ENCODE peak calls at places on chromosomes 11 and 22, in seven cellular contexts. B is PC-9, K is WERI-Rb-1, I is fibroblast of mammary gland, M is GM19239, N is KG1, H is iPS DF 19.7. V is an unnamed sample.

GRCh38 chr11:106468091-106468490 is 390.6 kb downstream of the AASDHPPT start:
- DNase-seq in B (no peak), K (no peak), I (peak), M (no peak), N (no peak), H (no peak), V (no peak)

GRCh38 chr11:5204787-5205186 is 4.3 kb upstream of the OR51V1 start:
- DNase-seq in B (peak), K (peak), I (peak), M (peak), N (no peak), H (peak), V (peak)

GRCh38 chr11:118618991-118619375 is 11.6 kb downstream of the PHLDB1 start:
- DNase-seq in B (no peak), K (no peak), I (peak), M (no peak), N (no peak), H (no peak), V (no peak)

GRCh38 chr22:46933526-46933925 is 171.1 kb downstream of the TBC1D22A start:
- DNase-seq in B (no peak), K (no peak), I (no peak), M (no peak), N (no peak), H (no peak), V (no peak)

GRCh38 chr11:18731949-18732821 is 6.2 kb upstream of the IGSF22 start:
- DNase-seq in B (peak), K (peak), I (peak), M (peak), N (peak), H (no peak), V (peak)

GRCh38 chr22:22930222-22930497 is 42.5 kb downstream of the IGLL5 start:
- DNase-seq in B (no peak), K (no peak), I (no peak), M (no peak), N (no peak), H (no peak), V (no peak)

GRCh38 chr11:61309739-61310138 is 14.6 kb upstream of the VWCE start:
- DNase-seq in B (no peak), K (no peak), I (no peak), M (no peak), N (no peak), H (no peak), V (no peak)

GRCh38 chr11:22234743-22235142 is 41.9 kb downstream of the ANO5 start:
- DNase-seq in B (no peak), K (no peak), I (no peak), M (no peak), N (no peak), H (peak), V (no peak)

GRCh38 chr11:11057472-11057854 is 199.6 kb upstream of the ZBED5 start:
- DNase-seq in B (no peak), K (no peak), I (no peak), M (no peak), N (no peak), H (no peak), V (no peak)

GRCh38 chr22:20600137-20600673 is 92.8 kb downstream of the MED15 start:
- DNase-seq in B (no peak), K (no peak), I (no peak), M (no peak), N (no peak), H (no peak), V (no peak)

GRCh38 chr11:18710545-18710944 is 12.0 kb downstream of the TMEM86A start:
- DNase-seq in B (no peak), K (no peak), I (no peak), M (no peak), N (no peak), H (no peak), V (no peak)

GRCh38 chr22:49771266-49772065 is 56.2 kb downstream of the BRD1 start:
- DNase-seq in B (no peak), K (no peak), I (no peak), M (no peak), N (no peak), H (no peak), V (no peak)

GRCh38 chr11:35160902-35161585 is 22.1 kb downstream of the CD44 start:
- DNase-seq in B (no peak), K (peak), I (no peak), M (no peak), N (no peak), H (no peak), V (no peak)

GRCh38 chr11:17748761-17749721 is 14.5 kb downstream of the KCNC1 start:
- DNase-seq in B (no peak), K (no peak), I (no peak), M (no peak), N (no peak), H (no peak), V (no peak)

GRCh38 chr11:117816151-117816741 is 8.3 kb downstream of the FXYD2 start:
- DNase-seq in B (peak), K (peak), I (peak), M (no peak), N (no peak), H (no peak), V (no peak)

GRCh38 chr22:44668190-44668885 is 33.7 kb upstream of the PRR5 start:
- DNase-seq in B (no peak), K (peak), I (no peak), M (no peak), N (no peak), H (no peak), V (no peak)

GRCh38 chr11:75524576-75525432 is 937 bp downstream of the GDPD5 start:
- DNase-seq in B (no peak), K (peak), I (peak), M (no peak), N (no peak), H (no peak), V (peak)

GRCh38 chr22:45883811-45884170 is 93.2 kb downstream of the WNT7B start:
- DNase-seq in B (no peak), K (no peak), I (no peak), M (no peak), N (no peak), H (no peak), V (no peak)

GRCh38 chr11:1402776-1403620 is 13.3 kb downstream of the BRSK2 start:
- DNase-seq in B (no peak), K (peak), I (peak), M (no peak), N (no peak), H (no peak), V (no peak)

GRCh38 chr11:26580929-26581328 is 8.9 kb upstream of the MUC15 start:
- DNase-seq in B (no peak), K (no peak), I (peak), M (no peak), N (no peak), H (no peak), V (no peak)

GRCh38 chr11:2541321-2541680 is 96.5 kb downstream of the KCNQ1 start:
- DNase-seq in B (no peak), K (no peak), I (no peak), M (no peak), N (no peak), H (no peak), V (no peak)

GRCh38 chr11:12526789-12527188 is 147.4 kb upstream of the TEAD1 start:
- DNase-seq in B (no peak), K (no peak), I (peak), M (no peak), N (no peak), H (no peak), V (no peak)

GRCh38 chr11:130358398-130358797 is 43.7 kb upstream of the ZBTB44 start:
- DNase-seq in B (no peak), K (no peak), I (no peak), M (no peak), N (no peak), H (no peak), V (no peak)

GRCh38 chr11:25769287-25769686 is 562.6 kb upstream of the ANO3 start:
- DNase-seq in B (no peak), K (no peak), I (no peak), M (no peak), N (no peak), H (no peak), V (no peak)

GRCh38 chr11:75720639-75721038 is 3.0 kb downstream of the MOGAT2 start:
- DNase-seq in B (no peak), K (no peak), I (no peak), M (no peak), N (no peak), H (no peak), V (no peak)

GRCh38 chr11:44883277-44883676 is 67.4 kb downstream of the TP53I11 start:
- DNase-seq in B (no peak), K (no peak), I (no peak), M (no peak), N (no peak), H (no peak), V (no peak)

GRCh38 chr22:41446057-41446501 is 522 bp downstream of the TOB2 start:
- DNase-seq in B (peak), K (no peak), I (no peak), M (no peak), N (no peak), H (no peak), V (no peak)

GRCh38 chr11:44112083-44112865 is 16.8 kb downstream of the EXT2 start:
- DNase-seq in B (no peak), K (no peak), I (peak), M (no peak), N (no peak), H (no peak), V (peak)

GRCh38 chr11:130766650-130767297 is 149.5 kb downstream of the SNX19 start:
- DNase-seq in B (no peak), K (no peak), I (no peak), M (no peak), N (no peak), H (no peak), V (no peak)

GRCh38 chr11:33778682-33779081 is 4.4 kb upstream of the FBXO3 start:
- DNase-seq in B (no peak), K (peak), I (peak), M (no peak), N (no peak), H (no peak), V (peak)

GRCh38 chr11:117226388-117227385 is 5.2 kb downstream of the PCSK7 start:
- DNase-seq in B (peak), K (peak), I (peak), M (peak), N (peak), H (peak), V (peak)

GRCh38 chr11:68328374-68329091 is 16.1 kb downstream of the LRP5 start:
- DNase-seq in B (no peak), K (no peak), I (no peak), M (no peak), N (peak), H (no peak), V (no peak)

GRCh38 chr11:124762077-124762623 is at the start of gene ESAM:
- DNase-seq in B (peak), K (peak), I (no peak), M (peak), N (no peak), H (no peak), V (no peak)

GRCh38 chr11:19187880-19188279 is 13.9 kb downstream of the CSRP3 start:
- DNase-seq in B (no peak), K (no peak), I (no peak), M (no peak), N (no peak), H (no peak), V (no peak)

GRCh38 chr22:37781434-37782059 is 26.2 kb upstream of the GCAT start:
- DNase-seq in B (no peak), K (no peak), I (peak), M (no peak), N (no peak), H (no peak), V (peak)

GRCh38 chr11:132099692-132100091 is 729.3 kb downstream of the NTM start:
- DNase-seq in B (no peak), K (peak), I (peak), M (no peak), N (no peak), H (no peak), V (no peak)

GRCh38 chr11:107472966-107473365 is 15.3 kb upstream of the CWF19L2 start:
- DNase-seq in B (no peak), K (no peak), I (no peak), M (no peak), N (no peak), H (no peak), V (no peak)

GRCh38 chr11:128029219-128029722 is 558.1 kb downstream of the ETS1 start:
- DNase-seq in B (no peak), K (no peak), I (peak), M (no peak), N (no peak), H (no peak), V (no peak)

GRCh38 chr11:75450826-75451783 is 18.1 kb upstream of the KLHL35 start:
- DNase-seq in B (peak), K (peak), I (no peak), M (no peak), N (no peak), H (no peak), V (no peak)

V was measured in cerebellar cortex.